ENCODE peak calls at places on chromosomes 1 and 21, in eight cellular contexts. U is stimulated activated CD8-positive, alpha-beta memory T cell treated with anti-CD3 and anti-CD28 coated beads, Interleukin-4, amount 100 ng/mL, for 4 hours; P is ascending aorta; T is stimulated activated naive CD4-positive, alpha-beta T cell; Z is T-helper 2 cell treated with Interferon-gamma antibody and Interleukin-4, amounts not matched to agents 5 μg/mL and 100 μg/mL, for 36 hours; C is SJSA1; O is epithelial cell of prostate; F is EH. Y is an unnamed sample.
A peak's percentile ranks its signal among the peaks of the same experiment; 100 is the strongest.

GRCh38 chr1:210129092-210129491 is 103.5 kb upstream of the SERTAD4 start:
- DNase-seq in U (no peak), P (no peak), T (no peak), Z (no peak), C (no peak), O (no peak), F (no peak), Y (peak; percentile 47)

GRCh38 chr1:225413708-225414375 is 14.0 kb downstream of the LBR start:
- DNase-seq in U (no peak), P (no peak), T (no peak), Z (no peak), C (no peak), O (no peak), F (no peak), Y (no peak)

GRCh38 chr1:4939266-4939665 is 284.9 kb downstream of the AJAP1 start:
- DNase-seq in U (no peak), P (no peak), T (no peak), Z (no peak), C (no peak), O (no peak), F (no peak), Y (no peak)

GRCh38 chr1:211886551-211886950 is 56.0 kb upstream of the LPGAT1 start:
- DNase-seq in U (no peak), P (no peak), T (no peak), Z (no peak), C (no peak), O (no peak), F (no peak), Y (no peak)

GRCh38 chr1:19704247-19705113 is 39.8 kb downstream of the HTR6 start:
- DNase-seq in U (peak; percentile 18), P (no peak), T (no peak), Z (peak; percentile 23), C (peak; percentile 74), O (no peak), F (peak; percentile 75), Y (no peak)

GRCh38 chr1:212561501-212561931 is 47.0 kb upstream of the ATF3 start:
- DNase-seq in U (no peak), P (peak; percentile 48), T (no peak), Z (no peak), C (peak; percentile 72), O (no peak), F (peak; percentile 92), Y (no peak)

GRCh38 chr21:44397431-44398031 is 44.1 kb downstream of the TRPM2 start:
- DNase-seq in U (no peak), P (no peak), T (no peak), Z (no peak), C (peak; percentile 44), O (no peak), F (no peak), Y (no peak)

GRCh38 chr1:38888423-38889333 is 7.3 kb upstream of the GJA9 start:
- DNase-seq in U (no peak), P (no peak), T (no peak), Z (no peak), C (no peak), O (no peak), F (no peak), Y (no peak)

GRCh38 chr1:25435315-25436103 is 4.8 kb downstream of the MACO1 start:
- DNase-seq in U (no peak), P (no peak), T (no peak), Z (no peak), C (no peak), O (no peak), F (peak; percentile 19), Y (no peak)

GRCh38 chr1:152109231-152109997 is 5.8 kb downstream of the TCHH start:
- DNase-seq in U (no peak), P (no peak), T (no peak), Z (no peak), C (no peak), O (no peak), F (peak; percentile 4), Y (no peak)

GRCh38 chr1:228345201-228345930 is 61.3 kb downstream of the TRIM11 start:
- DNase-seq in U (no peak), P (no peak), T (no peak), Z (no peak), C (no peak), O (no peak), F (no peak), Y (no peak)

GRCh38 chr1:196558424-196558823 is 49.8 kb downstream of the KCNT2 start:
- DNase-seq in U (no peak), P (no peak), T (no peak), Z (no peak), C (no peak), O (peak; percentile 16), F (peak; percentile 74), Y (peak; percentile 58)

GRCh38 chr1:9281907-9282306 is 10.8 kb upstream of the SPSB1 start:
- DNase-seq in U (no peak), P (no peak), T (no peak), Z (no peak), C (peak; percentile 88), O (no peak), F (peak; percentile 25), Y (no peak)

GRCh38 chr21:41483415-41483814 is 24.5 kb downstream of the TMPRSS2 start:
- DNase-seq in U (no peak), P (no peak), T (no peak), Z (no peak), C (no peak), O (no peak), F (no peak), Y (no peak)

GRCh38 chr1:166738873-166739272 is 100.4 kb upstream of the POGK start:
- DNase-seq in U (no peak), P (no peak), T (no peak), Z (no peak), C (no peak), O (no peak), F (no peak), Y (no peak)

GRCh38 chr1:70311369-70311768 is 43.2 kb downstream of the ANKRD13C start:
- DNase-seq in U (no peak), P (no peak), T (no peak), Z (no peak), C (no peak), O (no peak), F (no peak), Y (no peak)

GRCh38 chr1:209076688-209077087 is 506.8 kb upstream of the CAMK1G start:
- DNase-seq in U (no peak), P (no peak), T (no peak), Z (no peak), C (no peak), O (no peak), F (peak; percentile 36), Y (no peak)

GRCh38 chr1:6770727-6771567 is 14.3 kb upstream of the CAMTA1 start:
- DNase-seq in U (no peak), P (no peak), T (no peak), Z (no peak), C (peak; percentile 89), O (no peak), F (peak; percentile 89), Y (no peak)

GRCh38 chr1:21042920-21043605 is 133.6 kb downstream of the EIF4G3 start:
- DNase-seq in U (no peak), P (no peak), T (no peak), Z (no peak), C (no peak), O (no peak), F (peak; percentile 90), Y (no peak)

GRCh38 chr1:242689378-242689777 is 164.9 kb upstream of the PLD5 start:
- DNase-seq in U (no peak), P (no peak), T (no peak), Z (no peak), C (no peak), O (no peak), F (no peak), Y (no peak)